ENCODE peak calls at places on chromosomes 11 and 22, in five cellular contexts. Y is cardiac muscle cell, R is SK-N-SH, K is adrenal gland, X is RWPE2. U is an unnamed sample.

GRCh38 chr11:9276571-9276970 is 11.4 kb upstream of the DENND5A start:
- DNase-seq in K (no peak), Y (no peak), X (no peak), R (no peak), U (no peak)

GRCh38 chr11:125990244-125990643 is 44.4 kb downstream of the VSIG10L2 start:
- DNase-seq in X (no peak), K (peak; percentile 20), R (no peak), Y (peak; percentile 77), U (no peak)

GRCh38 chr11:130622126-130622525 is 173.7 kb downstream of the ADAMTS15 start:
- DNase-seq in Y (no peak), R (no peak), X (no peak), K (no peak), U (no peak)

GRCh38 chr11:44275961-44276550 is 33.9 kb downstream of the ALX4 start:
- DNase-seq in R (no peak), X (no peak), Y (no peak), K (no peak), U (no peak)

GRCh38 chr11:35583843-35584242 is 34.4 kb upstream of the FJX1 start:
- DNase-seq in Y (no peak), R (no peak), K (no peak), X (no peak), U (no peak)

GRCh38 chr11:72784662-72785061 is 9.2 kb downstream of the STARD10 start:
- DNase-seq in Y (no peak), R (no peak), K (no peak), X (no peak), U (no peak)

GRCh38 chr11:57116654-57117053 is 65.1 kb upstream of the LRRC55 start:
- DNase-seq in R (peak; percentile 28), Y (peak; percentile 68), K (peak; percentile 44), X (no peak), U (peak; percentile 16)

GRCh38 chr11:76665172-76665571 is 5.4 kb downstream of the LRRC32 start:
- DNase-seq in X (peak; percentile 28), K (no peak), Y (no peak), R (peak; percentile 11), U (no peak)

GRCh38 chr11:74085542-74085892 is 76.6 kb upstream of the UCP3 start:
- DNase-seq in X (no peak), K (peak; percentile 15), Y (no peak), R (no peak), U (no peak)

GRCh38 chr22:42611076-42611475 is 3.6 kb downstream of the POLDIP3 start:
- DNase-seq in Y (peak; percentile 26), X (no peak), K (no peak), R (no peak), U (no peak)

GRCh38 chr11:124861670-124862069 is 3.6 kb upstream of the ROBO3 start:
- DNase-seq in K (no peak), X (no peak), Y (no peak), R (peak; percentile 54), U (no peak)

DNA sequence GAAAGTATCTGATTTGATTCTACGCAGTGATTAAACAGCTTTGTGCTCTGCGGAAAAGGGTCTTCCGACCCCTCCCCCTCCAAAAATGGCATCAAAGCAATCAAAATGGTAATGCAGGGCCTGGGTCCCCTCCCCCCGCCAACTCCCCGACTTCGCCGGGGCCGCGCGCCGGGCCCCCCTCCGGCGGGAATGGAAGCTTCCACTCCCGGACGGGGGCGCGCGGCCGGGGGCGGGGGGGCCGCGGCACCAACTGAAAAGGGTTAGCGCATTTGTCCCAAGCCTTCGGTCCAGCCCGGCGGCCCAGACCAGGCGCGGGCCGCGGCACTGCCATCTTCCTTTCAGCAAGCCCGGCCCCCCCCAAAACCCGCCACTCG is 2.9 kb downstream of the PHF21B start:
- DNase-seq in Y (no peak), R (peak; percentile 83), K (peak; percentile 60), X (no peak), U (no peak)
- H3K4me3 ChIP-seq in Y (peak overlapping the region; percentile 66), R (no peak overlapping the region), K (no peak overlapping the region), X (peak overlapping the region; percentile 3), U (peak overlapping the region; percentile 69)

GRCh38 chr11:122019908-122020694 is 95.9 kb downstream of the BLID start:
- DNase-seq in K (no peak), Y (no peak), X (no peak), R (no peak), U (no peak)
- H3K27me3 ChIP-seq in K (no peaks in the 10 kb centered on the region), Y (no peaks in the 10 kb centered on the region), X (no peaks in the 10 kb centered on the region), R (no peaks in the 10 kb centered on the region), U (no peaks in the 10 kb centered on the region)

GRCh38 chr11:96114178-96115070 is 190.5 kb upstream of the MTMR2 start:
- DNase-seq in X (no peak), R (no peak), K (no peak), Y (no peak), U (no peak)
- H3K4me3 ChIP-seq in X (no peak overlapping the region), R (no peak overlapping the region), K (no peak overlapping the region), Y (no peak overlapping the region), U (no peak overlapping the region)

DNA sequence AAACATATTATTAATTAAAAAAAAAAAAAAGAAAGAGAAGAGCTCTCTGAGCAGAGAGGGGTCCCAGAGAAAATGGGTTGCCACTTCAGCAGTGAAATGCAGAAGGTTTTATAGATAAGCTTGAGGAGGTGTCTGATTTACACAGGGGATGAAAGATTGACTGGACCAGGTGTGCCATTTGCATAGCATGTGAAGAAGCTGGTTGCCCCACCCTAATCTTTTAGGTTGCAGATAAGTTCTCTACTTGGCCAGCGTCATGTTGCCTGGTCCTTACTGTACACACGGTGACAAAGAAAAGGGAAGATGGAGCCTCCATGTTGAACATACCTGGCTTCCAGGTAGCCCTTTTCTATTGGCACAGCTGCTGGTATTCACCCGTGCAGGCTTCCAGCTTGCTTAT is 41.4 kb downstream of the MS4A2 start:
- DNase-seq in K (no peak), Y (no peak), R (no peak), X (no peak), U (no peak)
- H3K27me3 ChIP-seq in K (no peaks in the 10 kb centered on the region), Y (no peaks in the 10 kb centered on the region), R (no peaks in the 10 kb centered on the region), X (no peaks in the 10 kb centered on the region), U (no peaks in the 10 kb centered on the region)

GRCh38 chr22:40310081-40310770 is 36.1 kb upstream of the ADSL start:
- DNase-seq in R (no peak), Y (peak; percentile 58), X (no peak), K (no peak), U (no peak)
- H3K4me3 ChIP-seq in R (peak overlapping the region; percentile 33), Y (no peak overlapping the region), X (no peak overlapping the region), K (no peak overlapping the region), U (no peak overlapping the region)

GRCh38 chr11:69868003-69868865 is 49.0 kb upstream of the FGF3 start:
- DNase-seq in Y (no peak), K (no peak), X (no peak), R (peak; percentile 16), U (no peak)
- H3K27me3 ChIP-seq in Y (no peaks in the 10 kb centered on the region), K (peaks cover 12% of the 10 kb centered on the region), X (no peaks in the 10 kb centered on the region), R (no peaks in the 10 kb centered on the region), U (no peaks in the 10 kb centered on the region)

GRCh38 chr11:122159173-122159701 is 43.2 kb upstream of the BLID start:
- DNase-seq in Y (peak; percentile 85), R (peak; percentile 9), X (no peak), K (no peak), U (no peak)
- H3K4me3 ChIP-seq in Y (no peak overlapping the region), R (peak overlapping the region; percentile 43), X (no peak overlapping the region), K (no peak overlapping the region), U (no peak overlapping the region)

U was measured in iPS DF 6.9.